ENCODE peak calls at places on chromosomes 1 and 21, in nine cellular contexts. T is GM23338, K is NT2/D1, A is GM23248, Z is adrenal gland, H is fibroblast of lung, R is right lobe of liver, D is heart right ventricle, U is IMR-90. B is an unnamed sample. For H3K4me1, the result is how much of the 10 kb centered on the place peaks cover.

GRCh38 chr1:53946252-53947171 is at the start of gene LRRC42:
- DNase-seq in R (no peak), D (no peak), A (peak), Z (no peak), U (no peak), T (peak), K (no peak), H (no peak), B (no peak)

GRCh38 chr21:37220433-37220980 is 46.6 kb downstream of the VPS26C start:
- DNase-seq in T (peak), R (no peak), A (peak), Z (no peak), U (peak), H (peak), K (peak), D (no peak), B (no peak)

GRCh38 chr1:21149430-21149861 is 27.3 kb downstream of the EIF4G3 start:
- DNase-seq in K (no peak), R (no peak), A (peak), Z (no peak), H (peak), D (peak), U (peak), T (no peak), B (no peak)

GRCh38 chr1:172390243-172390619 is 30.3 kb upstream of the C1orf105 start:
- DNase-seq in T (peak), D (peak), U (no peak), H (no peak), K (no peak), A (no peak), Z (no peak), R (no peak), B (no peak)

GRCh38 chr1:84166797-84167196 is 22.7 kb downstream of the PRKACB start:
- DNase-seq in U (no peak), Z (no peak), K (no peak), T (no peak), D (no peak), H (no peak), R (no peak), A (no peak), B (no peak)

GRCh38 chr1:235024706-235025421 is 103.8 kb downstream of the TOMM20 start:
- DNase-seq in R (no peak), U (no peak), T (no peak), Z (no peak), H (no peak), D (no peak), K (no peak), A (no peak), B (no peak)

GRCh38 chr21:46125846-46126301 is 28.0 kb downstream of the COL6A2 start:
- DNase-seq in R (peak), D (peak), A (no peak), T (no peak), U (no peak), Z (peak), K (no peak), H (no peak), B (peak)

GRCh38 chr1:62368989-62369388 is 49.8 kb upstream of the KANK4 start:
- DNase-seq in K (no peak), T (no peak), Z (no peak), D (no peak), A (no peak), H (no peak), U (no peak), R (no peak), B (no peak)

GRCh38 chr1:7422081-7422480 is 349.0 kb upstream of the VAMP3 start:
- DNase-seq in U (no peak), H (no peak), D (no peak), T (no peak), A (no peak), R (peak), Z (no peak), K (no peak), B (peak)

GRCh38 chr1:232211149-232211548 is 418.8 kb downstream of the SIPA1L2 start:
- DNase-seq in R (no peak), H (no peak), Z (no peak), A (no peak), D (no peak), U (no peak), K (no peak), T (peak), B (no peak)

GRCh38 chr1:19028546-19029129 is 72.2 kb upstream of the IFFO2 start:
- DNase-seq in K (no peak), T (no peak), R (no peak), H (no peak), A (no peak), U (no peak), Z (no peak), D (no peak), B (peak)

GRCh38 chr21:44952929-44953627 is 13.2 kb downstream of the SLX9 start:
- DNase-seq in U (no peak), T (no peak), R (peak), H (no peak), A (no peak), Z (no peak), K (no peak), D (no peak), B (no peak)

GRCh38 chr1:40014812-40015594 is 25.5 kb upstream of the CAP1 start:
- DNase-seq in R (no peak), H (peak), D (no peak), Z (no peak), U (peak), A (peak), T (no peak), K (no peak), B (no peak)

GRCh38 chr21:21682172-21682571 is 684.0 kb downstream of the NCAM2 start:
- DNase-seq in Z (no peak), R (no peak), U (peak), T (no peak), H (peak), A (peak), K (no peak), D (no peak), B (no peak)

GRCh38 chr21:32702702-32703101 is 25.1 kb downstream of the SYNJ1 start:
- DNase-seq in A (peak), H (peak), K (no peak), T (no peak), U (peak), Z (no peak), D (no peak), R (no peak), B (no peak)

GRCh38 chr1:111923766-111924165 is 65.7 kb downstream of the KCND3 start:
- DNase-seq in K (no peak), H (no peak), R (no peak), D (no peak), A (no peak), U (no peak), Z (no peak), T (no peak), B (no peak)

GRCh38 chr1:115655307-115655664 is 13.5 kb downstream of the VANGL1 start:
- DNase-seq in A (no peak), Z (no peak), K (no peak), D (no peak), R (no peak), T (no peak), U (no peak), H (no peak), B (no peak)

GRCh38 chr1:206109718-206110117 is 7.5 kb downstream of the AVPR1B start:
- DNase-seq in R (no peak), D (no peak), K (no peak), A (no peak), H (no peak), U (no peak), Z (no peak), T (no peak), B (no peak)

GRCh38 chr1:213649373-213649772 is 338.4 kb upstream of the PROX1 start:
- DNase-seq in R (no peak), H (no peak), A (no peak), Z (no peak), U (no peak), T (no peak), D (no peak), K (no peak), B (no peak)

GRCh38 chr1:210259496-210259895 is 26.9 kb downstream of the SERTAD4 start:
- DNase-seq in H (peak), U (peak), D (no peak), A (peak), K (no peak), T (no peak), Z (no peak), R (no peak), B (no peak)

GRCh38 chr21:15788847-15789548 is 59.2 kb downstream of the USP25 start:
- DNase-seq in D (no peak), A (peak), R (no peak), T (no peak), K (no peak), H (peak), U (peak), Z (no peak), B (no peak)

GRCh38 chr1:25204797-25205441 is 27.4 kb downstream of the SYF2 start:
- DNase-seq in T (peak), D (no peak), U (peak), K (peak), A (peak), Z (no peak), H (peak), R (no peak), B (no peak)

GRCh38 chr1:7389201-7389785 is 381.8 kb upstream of the VAMP3 start:
- DNase-seq in K (no peak), U (peak), T (no peak), A (peak), Z (peak), D (peak), R (no peak), H (peak), B (no peak)

GRCh38 chr1:62334434-62334833 is 15.2 kb upstream of the KANK4 start:
- DNase-seq in T (no peak), A (no peak), D (no peak), U (no peak), Z (no peak), H (no peak), R (no peak), K (no peak), B (no peak)

GRCh38 chr1:210344706-210345105 is 16.0 kb downstream of the HHAT start:
- DNase-seq in H (peak), Z (no peak), A (peak), T (no peak), R (no peak), K (no peak), D (no peak), U (no peak), B (no peak)

GRCh38 chr1:218349365-218350021 is 4.4 kb downstream of the TGFB2 start:
- DNase-seq in T (no peak), K (no peak), H (no peak), A (no peak), R (no peak), Z (no peak), D (no peak), U (no peak), B (no peak)
- H3K4me1 ChIP-seq in T (under half), K (under half), H (under half), A (under half), R (under half), Z (under half), D (half or more), U (under half), B (under half)

GRCh38 chr1:20139776-20140612 is 871 bp downstream of the PLA2G2F start:
- DNase-seq in Z (no peak), A (no peak), H (no peak), U (no peak), T (no peak), D (no peak), K (no peak), R (no peak), B (no peak)

GRCh38 chr1:20143318-20143717 is 4.2 kb downstream of the PLA2G2F start:
- DNase-seq in T (no peak), D (no peak), R (no peak), K (no peak), Z (no peak), A (no peak), U (no peak), H (no peak), B (no peak)

GRCh38 chr1:20142001-20142710 is 3.0 kb downstream of the PLA2G2F start:
- DNase-seq in K (no peak), H (no peak), D (no peak), Z (no peak), R (no peak), U (no peak), T (no peak), A (no peak), B (peak)

GRCh38 chr1:20141001-20141400 is 1.9 kb downstream of the PLA2G2F start:
- DNase-seq in T (no peak), U (no peak), H (no peak), D (no peak), Z (no peak), K (no peak), R (no peak), A (no peak), B (no peak)

DNA sequence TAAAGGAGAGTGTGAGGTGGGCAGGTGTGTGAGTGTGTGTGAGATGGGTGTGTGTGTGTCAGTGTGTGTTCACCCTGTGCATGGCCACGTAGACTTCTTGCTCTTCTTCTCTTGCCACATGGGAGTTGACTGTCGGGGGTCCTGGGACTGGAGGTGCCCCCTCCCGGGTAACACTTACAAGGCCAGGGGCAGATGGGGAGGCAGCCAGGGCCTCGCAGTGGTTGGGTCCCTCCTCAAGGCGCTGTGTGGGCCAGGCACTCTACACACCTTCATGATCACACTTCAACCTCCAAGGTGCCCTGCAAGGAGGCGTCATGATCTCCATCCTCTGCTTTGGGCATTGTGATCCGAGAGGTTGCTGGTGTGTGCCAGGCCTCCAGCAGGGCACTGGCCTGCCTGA is 2.3 kb downstream of the PLA2G2F start:
- DNase-seq in A (no peak), U (no peak), K (no peak), R (no peak), T (no peak), Z (no peak), H (no peak), D (no peak), B (no peak)
- H3K4me1 ChIP-seq in A (under half), U (under half), K (under half), R (under half), T (under half), Z (under half), H (under half), D (under half), B (under half)

DNA sequence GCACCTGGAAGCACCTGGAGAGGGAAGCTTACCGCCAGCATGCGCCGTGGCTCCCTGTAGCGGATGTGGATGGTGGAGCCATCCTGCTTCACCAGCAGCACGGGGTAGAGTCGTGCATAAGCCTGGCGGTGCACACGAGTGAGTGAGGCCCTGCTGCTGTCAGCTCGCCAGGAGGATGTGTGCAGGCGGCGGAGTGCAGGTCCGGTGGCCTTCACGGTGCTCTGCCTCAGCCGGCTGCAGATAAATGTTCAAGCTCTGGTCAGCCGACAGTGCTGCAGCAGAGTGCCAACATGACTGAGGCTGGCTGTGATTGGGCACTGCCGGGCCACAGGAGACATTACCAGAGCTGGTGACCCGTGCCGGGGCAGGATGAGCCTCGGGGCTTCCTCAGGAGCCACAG is 1.5 kb downstream of the MRPL55 start:
- DNase-seq in H (no peak), A (no peak), R (peak), Z (peak), K (no peak), T (no peak), D (no peak), U (no peak), B (no peak)
- H3K4me1 ChIP-seq in H (under half), A (under half), R (under half), Z (under half), K (under half), T (under half), D (under half), U (under half), B (under half)

DNA sequence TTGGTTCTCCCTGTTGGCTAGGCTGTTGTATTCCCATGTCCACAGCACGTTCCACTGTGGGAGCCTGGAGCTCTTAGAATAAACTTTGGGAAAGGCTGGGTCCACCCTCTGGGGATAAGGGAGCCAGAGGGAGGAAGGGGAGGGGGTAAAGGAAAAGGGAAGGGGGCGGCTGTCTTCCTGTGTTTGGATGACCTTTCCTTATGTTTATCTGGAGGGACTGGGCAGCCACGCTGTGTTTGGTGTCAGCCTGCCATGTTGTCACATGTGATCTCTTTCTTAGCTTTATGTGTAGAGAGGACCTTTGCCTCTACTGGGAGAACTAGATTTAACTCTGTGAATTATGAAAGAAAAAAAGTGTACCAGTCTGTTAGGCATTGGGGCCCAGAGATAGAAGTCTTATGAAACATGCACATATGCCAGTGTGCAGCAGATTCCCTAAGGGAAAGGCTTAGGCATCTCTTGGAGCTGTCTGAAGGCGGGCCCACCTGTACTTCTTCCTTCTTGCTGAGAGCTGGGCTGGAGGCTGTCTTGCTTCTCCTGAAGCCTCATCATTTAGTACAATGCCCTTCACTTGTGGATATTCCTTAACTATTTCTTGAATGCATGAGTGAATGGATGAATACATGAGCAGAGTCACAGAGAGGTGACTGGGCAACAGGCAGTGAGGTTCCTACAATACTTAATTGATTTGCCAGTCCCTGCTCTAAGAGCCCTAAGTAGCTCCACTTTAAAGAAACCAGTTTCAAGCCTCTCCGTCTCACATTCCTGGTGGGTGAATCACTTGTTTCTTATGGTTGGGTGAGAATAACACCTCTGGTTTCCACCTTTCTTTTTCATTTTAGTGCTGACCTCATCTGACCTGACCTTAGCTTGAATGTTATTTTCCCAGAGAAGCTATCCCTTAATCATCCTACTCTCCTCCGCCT is 62.5 kb upstream of the ARHGAP29 start:
- DNase-seq in R (no peak), H (peak), Z (no peak), K (peak), U (peak), A (peak), D (peak), T (peak), B (no peak)
- H3K4me1 ChIP-seq in R (under half), H (under half), Z (under half), K (under half), U (under half), A (half or more), D (half or more), T (under half), B (under half)

GRCh38 chr1:31623365-31623764 is 5.9 kb downstream of the HCRTR1 start:
- DNase-seq in R (no peak), D (no peak), K (no peak), A (no peak), T (no peak), H (no peak), U (no peak), Z (no peak), B (peak)

GRCh38 chr1:31625561-31626272 is 8.2 kb downstream of the HCRTR1 start:
- DNase-seq in Z (no peak), U (peak), K (no peak), R (no peak), D (no peak), T (no peak), A (peak), H (peak), B (no peak)

GRCh38 chr1:31626451-31627202 is 9.1 kb downstream of the HCRTR1 start:
- DNase-seq in H (peak), U (peak), R (no peak), D (no peak), Z (peak), K (no peak), T (peak), A (peak), B (peak)

GRCh38 chr1:31625180-31625514 is 7.7 kb downstream of the HCRTR1 start:
- DNase-seq in U (no peak), A (no peak), K (no peak), R (no peak), H (no peak), Z (no peak), T (no peak), D (no peak), B (no peak)

GRCh38 chr1:31624354-31625179 is 7.1 kb downstream of the HCRTR1 start:
- DNase-seq in U (no peak), H (no peak), Z (no peak), D (no peak), T (no peak), R (no peak), K (no peak), A (no peak), B (peak)
- H3K4me1 ChIP-seq in U (under half), H (under half), Z (under half), D (under half), T (under half), R (under half), K (under half), A (under half), B (half or more)